ENCODE peak calls at places on chromosomes 4 and X, in eight cellular contexts. A, Z, N, J, G, D, E and V are unnamed samples.

GRCh38 chr4:140141196-140141845 is 12.7 kb downstream of the MAML3 start:
- DNase-seq in A (no peak), J (no peak), Z (no peak), N (no peak), G (peak), D (no peak), E (no peak), V (no peak)

GRCh38 chr4:88225216-88226107 is 58.9 kb downstream of the PPM1K start:
- DNase-seq in N (no peak), G (no peak), A (no peak), E (no peak), D (no peak), J (no peak), Z (peak), V (no peak)

GRCh38 chr4:38322709-38323108 is 341.3 kb upstream of the KLF3 start:
- DNase-seq in Z (peak), A (no peak), D (no peak), G (no peak), E (peak), J (peak), N (no peak), V (no peak)

GRCh38 chr4:141921293-141921692 is 284.9 kb downstream of the IL15 start:
- DNase-seq in D (no peak), E (no peak), A (no peak), J (no peak), G (no peak), N (no peak), Z (no peak), V (no peak)

GRCh38 chr4:52106701-52107100 is 55.6 kb downstream of the SPATA18 start:
- DNase-seq in A (no peak), N (no peak), Z (peak), E (no peak), J (no peak), D (no peak), G (no peak), V (peak)

GRCh38 chrX:15087747-15088146 is 182.1 kb downstream of the ASB9 start:
- DNase-seq in D (no peak), N (no peak), A (no peak), E (no peak), Z (no peak), G (no peak), J (no peak), V (no peak)

GRCh38 chrX:1576201-1577101 is 15.0 kb upstream of the AKAP17A start:
- DNase-seq in N (no peak), A (peak), G (no peak), E (no peak), J (no peak), D (no peak), Z (no peak), V (no peak)

GRCh38 chrX:119734897-119735339 is 23.5 kb upstream of the SOWAHD start:
- DNase-seq in E (peak), N (peak), G (peak), A (peak), D (no peak), Z (no peak), J (no peak), V (no peak)

GRCh38 chr4:60683953-60684352 is 516.2 kb upstream of the ADGRL3 start:
- DNase-seq in A (no peak), E (no peak), Z (peak), G (no peak), D (no peak), N (no peak), J (no peak), V (no peak)

GRCh38 chr4:39759569-39759968 is 61.6 kb downstream of the UBE2K start:
- DNase-seq in D (no peak), J (no peak), A (no peak), Z (no peak), E (no peak), N (no peak), G (no peak), V (no peak)

GRCh38 chr4:19266566-19266965 is 985.1 kb upstream of the SLIT2 start:
- DNase-seq in J (no peak), Z (peak), E (no peak), A (no peak), G (no peak), D (no peak), N (no peak), V (peak)

GRCh38 chr4:172308078-172308477 is 494.9 kb downstream of the GALNTL6 start:
- DNase-seq in J (no peak), E (no peak), Z (no peak), G (no peak), N (no peak), D (no peak), A (no peak), V (no peak)

GRCh38 chr4:74768857-74769525 is 25.3 kb downstream of the BTC start:
- DNase-seq in J (peak), G (no peak), N (no peak), D (no peak), A (no peak), Z (peak), E (no peak), V (no peak)